ENCODE peak calls at places on chromosomes 11 and 22, in eight cellular contexts. J is kidney epithelial cell, O is type B pancreatic cell, C is left ventricle myocardium inferior, F is thoracic aorta, B is uterus, W is Caco-2, D is IMR-90. I is an unnamed sample.

GRCh38 chr22:23282089-23282501 is 101.8 kb downstream of the BCR start:
- DNase-seq in J (peak), O (no peak), C (peak), F (peak), B (peak), W (no peak), D (peak), I (no peak)

GRCh38 chr11:72740562-72741428 is 11.4 kb downstream of the ARAP1 start:
- DNase-seq in J (no peak), O (no peak), C (no peak), F (no peak), B (no peak), W (peak), D (no peak), I (no peak)

GRCh38 chr11:64251722-64251985 is 324 bp downstream of the PLCB3 start:
- DNase-seq in J (no peak), O (no peak), C (no peak), F (no peak), B (no peak), W (no peak), D (no peak), I (no peak)

GRCh38 chr22:46726066-46726985 is 11.7 kb downstream of the CERK start:
- DNase-seq in J (no peak), O (no peak), C (peak), F (no peak), B (no peak), W (no peak), D (no peak), I (no peak)

GRCh38 chr22:35357883-35358621 is 22.8 kb upstream of the HMOX1 start:
- DNase-seq in J (peak), O (no peak), C (no peak), F (no peak), B (no peak), W (no peak), D (peak), I (no peak)

GRCh38 chr11:23123766-23124165 is 263.5 kb upstream of the CCDC179 start:
- DNase-seq in J (no peak), O (no peak), C (no peak), F (no peak), B (no peak), W (no peak), D (peak), I (no peak)

GRCh38 chr11:77101043-77101537 is 1.6 kb upstream of the OMP start:
- DNase-seq in J (no peak), O (no peak), C (no peak), F (no peak), B (no peak), W (no peak), D (peak), I (no peak)

GRCh38 chr11:65476632-65477270 is 22.1 kb upstream of the MALAT1 start:
- DNase-seq in J (no peak), O (no peak), C (no peak), F (no peak), B (peak), W (no peak), D (no peak), I (no peak)

GRCh38 chr11:76232026-76232665 is 25.8 kb upstream of the WNT11 start:
- DNase-seq in J (no peak), O (no peak), C (no peak), F (no peak), B (no peak), W (no peak), D (no peak), I (no peak)

GRCh38 chr22:37505989-37506388 is 13.2 kb downstream of the CARD10 start:
- DNase-seq in J (no peak), O (no peak), C (no peak), F (no peak), B (no peak), W (no peak), D (no peak), I (no peak)

GRCh38 chr11:71341173-71341572 is 88.8 kb upstream of the SHANK2 start:
- DNase-seq in J (no peak), O (no peak), C (no peak), F (no peak), B (no peak), W (no peak), D (no peak), I (no peak)

GRCh38 chr22:20009018-20009482 is 7.6 kb downstream of the ARVCF start:
- DNase-seq in J (no peak), O (no peak), C (no peak), F (no peak), B (no peak), W (no peak), D (no peak), I (no peak)

GRCh38 chr11:44149651-44150050 is 54.2 kb downstream of the EXT2 start:
- DNase-seq in J (no peak), O (no peak), C (no peak), F (no peak), B (no peak), W (no peak), D (peak), I (no peak)

GRCh38 chr22:37560682-37561208 is 465 bp downstream of the CDC42EP1 start:
- DNase-seq in J (no peak), O (no peak), C (peak), F (no peak), B (peak), W (peak), D (peak), I (peak)

GRCh38 chr11:122676638-122677037 is 21.1 kb downstream of the UBASH3B start:
- DNase-seq in J (no peak), O (no peak), C (no peak), F (no peak), B (no peak), W (peak), D (no peak), I (no peak)

GRCh38 chr11:12592283-12592682 is 81.9 kb upstream of the TEAD1 start:
- DNase-seq in J (no peak), O (no peak), C (no peak), F (no peak), B (no peak), W (no peak), D (no peak), I (no peak)

GRCh38 chr22:36659762-36660509 is 43.6 kb downstream of the CACNG2 start:
- DNase-seq in J (peak), O (no peak), C (peak), F (peak), B (peak), W (no peak), D (peak), I (no peak)

GRCh38 chr11:83280256-83280655 is 5.9 kb downstream of the CCDC90B start:
- DNase-seq in J (no peak), O (no peak), C (no peak), F (no peak), B (no peak), W (no peak), D (no peak), I (no peak)

GRCh38 chr11:108803781-108804180 is 138.9 kb downstream of the DDX10 start:
- DNase-seq in J (no peak), O (no peak), C (no peak), F (no peak), B (no peak), W (no peak), D (peak), I (no peak)

GRCh38 chr11:3122775-3123201 is 42.3 kb downstream of the OSBPL5 start:
- DNase-seq in J (no peak), O (no peak), C (peak), F (no peak), B (peak), W (peak), D (no peak), I (no peak)

GRCh38 chr11:45031912-45032519 is 81.3 kb upstream of the TP53I11 start:
- DNase-seq in J (no peak), O (no peak), C (no peak), F (no peak), B (no peak), W (no peak), D (no peak), I (no peak)

GRCh38 chr11:106466441-106467190 is 389.2 kb downstream of the AASDHPPT start:
- DNase-seq in J (peak), O (no peak), C (no peak), F (no peak), B (no peak), W (peak), D (peak), I (no peak)

GRCh38 chr11:9274499-9275228 is 9.5 kb upstream of the DENND5A start:
- DNase-seq in J (no peak), O (no peak), C (no peak), F (no peak), B (no peak), W (no peak), D (no peak), I (no peak)

GRCh38 chr11:9089636-9090035 is 1.8 kb downstream of the SCUBE2 start:
- DNase-seq in J (no peak), O (no peak), C (no peak), F (no peak), B (no peak), W (no peak), D (no peak), I (no peak)

GRCh38 chr11:121553806-121554205 is 101.0 kb upstream of the SORL1-AS1 start:
- DNase-seq in J (no peak), O (no peak), C (no peak), F (no peak), B (no peak), W (peak), D (peak), I (no peak)

GRCh38 chr11:114977596-114977995 is 299.3 kb downstream of the NXPE2 start:
- DNase-seq in J (no peak), O (no peak), C (no peak), F (no peak), B (no peak), W (no peak), D (no peak), I (no peak)

GRCh38 chr22:23090079-23090835 is 19.9 kb downstream of the GNAZ start:
- DNase-seq in J (no peak), O (no peak), C (no peak), F (no peak), B (no peak), W (no peak), D (no peak), I (no peak)

GRCh38 chr22:44523981-44524759 is 26.1 kb upstream of the RTL6 start:
- DNase-seq in J (peak), O (no peak), C (peak), F (no peak), B (peak), W (no peak), D (peak), I (no peak)

GRCh38 chr11:73876424-73877300 is at the start of the genes COA4 and PAAF1:
- DNase-seq in J (peak), O (peak), C (peak), F (peak), B (peak), W (peak), D (peak), I (peak)

GRCh38 chr22:23181763-23182288 is 1.5 kb downstream of the BCR start:
- DNase-seq in J (no peak), O (no peak), C (no peak), F (no peak), B (no peak), W (no peak), D (no peak), I (no peak)

GRCh38 chr11:45665933-45666647 is 668 bp upstream of the CHST1 start:
- DNase-seq in J (no peak), O (no peak), C (no peak), F (peak), B (no peak), W (no peak), D (no peak), I (no peak)

GRCh38 chr22:26573026-26573662 is 16.8 kb downstream of the TPST2 start:
- DNase-seq in J (no peak), O (no peak), C (peak), F (no peak), B (peak), W (no peak), D (peak), I (no peak)

GRCh38 chr11:64490562-64491216 is 100.3 kb upstream of the SLC22A12 start:
- DNase-seq in J (no peak), O (no peak), C (no peak), F (no peak), B (no peak), W (no peak), D (no peak), I (no peak)

GRCh38 chr22:50627914-50628542 is at the start of gene ARSA:
- DNase-seq in J (peak), O (peak), C (peak), F (no peak), B (peak), W (peak), D (peak), I (peak)

GRCh38 chr22:41425704-41426365 is 20.8 kb downstream of the TOB2 start:
- DNase-seq in J (no peak), O (no peak), C (no peak), F (no peak), B (no peak), W (no peak), D (no peak), I (no peak)

GRCh38 chr11:5690216-5690615 is 626 bp downstream of the TRIM22 start:
- DNase-seq in J (no peak), O (no peak), C (no peak), F (no peak), B (no peak), W (no peak), D (peak), I (no peak)

GRCh38 chr22:30947821-30948454 is 20.6 kb downstream of the MORC2 start:
- DNase-seq in J (no peak), O (no peak), C (no peak), F (no peak), B (no peak), W (no peak), D (peak), I (no peak)
- TF ChIP-seq CTCF in J (peak), O (peak), C (peak), F (peak), B (peak), W (peak), D (peak), I (peak)

GRCh38 chr11:119729581-119730346 is 764 bp upstream of the NECTIN1 start:
- DNase-seq in J (no peak), O (no peak), C (peak), F (peak), B (peak), W (no peak), D (peak), I (no peak)
- TF ChIP-seq CTCF in J (no peak), O (peak), C (peak), F (no peak), B (no peak), W (no peak), D (no peak), I (no peak)

DNA sequence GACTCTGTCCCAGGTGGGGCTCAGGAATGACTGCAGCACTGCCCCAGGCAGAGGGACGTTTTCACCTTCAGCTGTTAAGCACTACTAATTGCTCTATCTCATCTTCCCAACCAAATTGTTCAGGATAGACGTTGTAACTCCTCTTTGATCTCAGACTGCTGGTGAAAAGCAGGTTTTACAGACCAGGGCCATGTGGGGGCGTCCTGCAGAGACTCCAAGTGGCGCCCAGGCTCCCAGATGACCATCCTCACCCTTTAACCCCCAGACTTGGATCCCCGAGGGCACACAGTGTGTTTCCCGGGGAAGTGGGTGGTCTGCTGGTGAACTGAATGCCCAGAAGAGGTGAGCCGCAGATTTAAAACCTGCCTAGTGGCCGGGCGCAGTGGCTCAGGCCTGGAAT is 23.9 kb downstream of the FADD start:
- DNase-seq in J (no peak), O (no peak), C (no peak), F (no peak), B (no peak), W (no peak), D (no peak), I (peak)
- TF ChIP-seq CTCF in J (peak), O (peak), C (no peak), F (no peak), B (no peak), W (peak), D (peak), I (no peak)

GRCh38 chr22:29198240-29198639 is 7.5 kb upstream of the EMID1 start:
- DNase-seq in J (no peak), O (no peak), C (no peak), F (no peak), B (no peak), W (no peak), D (no peak), I (no peak)
- TF ChIP-seq CTCF in J (no peak), O (no peak), C (no peak), F (no peak), B (no peak), W (no peak), D (no peak), I (no peak)

GRCh38 chr11:20250644-20251247 is 90.5 kb upstream of the DBX1 start:
- DNase-seq in J (no peak), O (no peak), C (no peak), F (no peak), B (peak), W (no peak), D (no peak), I (no peak)

GRCh38 chr11:20249313-20249873 is 89.1 kb upstream of the DBX1 start:
- DNase-seq in J (no peak), O (no peak), C (no peak), F (no peak), B (no peak), W (no peak), D (no peak), I (no peak)

GRCh38 chr11:20248345-20248744 is 88.1 kb upstream of the DBX1 start:
- DNase-seq in J (no peak), O (no peak), C (no peak), F (no peak), B (no peak), W (no peak), D (no peak), I (no peak)

GRCh38 chr11:20243974-20244373 is 83.7 kb upstream of the DBX1 start:
- DNase-seq in J (no peak), O (no peak), C (no peak), F (no peak), B (no peak), W (no peak), D (no peak), I (no peak)

DNA sequence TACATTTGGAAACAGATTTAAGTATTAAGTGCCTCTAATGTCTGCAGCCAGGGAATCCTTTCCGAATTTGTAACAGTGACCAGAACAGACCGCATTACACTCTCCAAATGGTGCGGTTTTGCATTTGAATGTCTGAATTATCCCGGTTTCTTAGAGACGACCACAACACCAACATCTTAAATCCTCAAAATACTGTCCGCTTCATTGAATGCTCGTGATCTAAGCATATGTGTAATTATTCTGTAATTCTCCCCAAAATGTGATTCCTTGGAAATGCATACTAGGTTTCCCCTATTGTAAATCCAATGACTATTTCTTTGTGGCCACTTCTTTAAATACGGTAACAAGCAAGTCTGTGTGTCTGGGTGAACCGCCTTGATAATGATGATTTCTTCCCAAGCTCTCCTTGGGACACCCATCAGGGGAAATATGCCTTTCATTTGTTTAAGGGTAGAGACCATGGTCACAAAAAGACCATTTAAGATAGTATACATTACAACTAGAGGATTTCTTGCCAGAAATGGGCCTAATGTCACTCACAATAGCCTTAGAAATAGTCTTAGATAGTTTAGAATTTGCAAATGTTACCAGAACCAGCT is 87.4 kb upstream of the DBX1 start:
- DNase-seq in J (no peak), O (no peak), C (no peak), F (no peak), B (no peak), W (no peak), D (no peak), I (no peak)
- TF ChIP-seq CTCF in J (no peak), O (no peak), C (no peak), F (no peak), B (no peak), W (no peak), D (no peak), I (no peak)

DNA sequence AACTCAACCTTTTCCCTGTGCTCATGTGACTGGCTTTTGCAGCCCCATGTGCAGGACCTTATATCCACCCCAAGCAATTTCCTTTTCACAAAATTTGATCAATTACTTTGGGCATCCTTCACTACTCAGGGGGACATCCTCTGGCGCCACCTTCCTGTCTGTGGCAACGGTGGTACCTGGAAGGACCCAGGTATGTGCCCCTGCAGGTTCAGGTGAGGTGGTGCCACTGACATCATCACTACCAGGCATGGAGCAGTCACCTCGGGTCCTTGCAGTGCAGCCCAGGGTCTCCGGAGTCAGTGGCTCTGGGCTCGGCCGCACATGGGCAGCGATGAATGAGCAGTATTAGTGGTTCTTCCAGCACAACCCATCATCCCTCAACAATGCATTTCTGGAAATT is 37.7 kb upstream of the B3GAT1 start:
- DNase-seq in J (no peak), O (no peak), C (no peak), F (no peak), B (no peak), W (peak), D (no peak), I (no peak)
- TF ChIP-seq CTCF in J (no peak), O (no peak), C (no peak), F (no peak), B (no peak), W (peak), D (no peak), I (no peak)

DNA sequence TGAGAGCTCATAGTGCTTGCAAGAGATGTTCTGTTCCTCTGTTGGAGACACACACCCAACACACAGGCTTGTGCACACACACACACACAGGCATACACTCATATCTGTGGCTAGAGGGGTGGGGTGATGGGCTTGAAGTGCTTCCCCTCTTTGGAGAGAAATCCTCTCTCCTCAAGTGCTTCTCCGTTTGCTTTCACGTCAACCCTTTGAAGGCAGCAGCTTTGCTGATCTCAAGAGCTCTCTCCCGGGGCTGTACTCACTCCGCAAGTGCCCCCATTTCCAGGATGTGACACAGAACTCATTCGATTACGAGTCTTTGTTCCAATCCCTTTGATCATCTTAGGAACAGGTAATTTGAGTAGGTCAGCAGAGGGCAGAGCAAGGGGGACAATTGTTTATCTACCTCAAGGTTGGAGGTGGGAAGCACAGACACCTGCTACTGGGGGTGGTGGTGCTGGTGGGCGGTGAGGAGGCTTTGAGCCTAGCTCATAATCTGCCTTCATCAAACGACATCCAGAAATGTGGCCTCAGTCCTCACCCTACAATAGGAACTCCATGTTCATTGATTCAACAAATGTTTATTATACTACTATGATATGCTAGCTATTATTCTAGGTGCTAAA is 529.8 kb upstream of the CADM1 start:
- DNase-seq in J (no peak), O (no peak), C (no peak), F (no peak), B (no peak), W (no peak), D (no peak), I (no peak)
- TF ChIP-seq CTCF in J (no peak), O (no peak), C (no peak), F (no peak), B (no peak), W (no peak), D (no peak), I (no peak)

DNA sequence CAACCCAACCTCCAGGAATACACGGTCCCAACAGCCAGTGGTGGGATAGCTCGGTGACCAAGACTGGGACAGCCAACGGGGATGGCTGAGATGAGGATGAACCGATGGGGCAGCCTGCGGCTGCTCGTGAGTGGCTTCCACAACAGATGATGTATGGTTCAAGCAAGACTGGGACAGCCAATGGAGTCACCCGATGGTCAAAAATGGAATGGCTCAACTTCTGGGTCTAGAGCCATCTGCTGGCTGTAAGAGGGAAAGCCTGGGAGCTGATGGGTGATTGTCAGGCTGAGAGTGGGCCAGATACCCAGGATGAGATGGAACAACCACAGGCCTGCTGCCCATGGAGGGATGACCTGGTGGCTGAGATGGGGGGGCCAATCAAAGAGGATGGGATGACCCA is 35.5 kb downstream of the SYT7 start:
- DNase-seq in J (no peak), O (no peak), C (no peak), F (no peak), B (no peak), W (no peak), D (no peak), I (no peak)
- TF ChIP-seq CTCF in J (peak), O (peak), C (peak), F (no peak), B (no peak), W (peak), D (peak), I (no peak)

I was measured in nephron progenitor cell.